ENCODE peak calls at places on chromosomes 4 and X, in ten cellular contexts. S, Z, I, D, P, J, O, R, E and L are unnamed samples.

GRCh38 chrX:47579537-47579936 is 2.7 kb upstream of the TIMP1 start:
- DNase-seq in S (no peak), Z (no peak), I (no peak), D (no peak), P (peak), J (no peak), O (peak), R (no peak), E (no peak), L (no peak)

GRCh38 chrX:130094712-130095111 is 15.6 kb downstream of the ELF4 start:
- DNase-seq in S (no peak), Z (no peak), I (no peak), D (no peak), P (no peak), J (no peak), O (no peak), R (no peak), E (no peak), L (no peak)

GRCh38 chr4:66687393-66687971 is 857.8 kb downstream of the CENPC start:
- DNase-seq in S (no peak), Z (no peak), I (no peak), D (no peak), P (no peak), J (no peak), O (no peak), R (no peak), E (no peak), L (no peak)

GRCh38 chrX:152900937-152901445 is 3.1 kb downstream of the ZNF185 start:
- DNase-seq in S (no peak), Z (no peak), I (no peak), D (no peak), P (no peak), J (no peak), O (no peak), R (no peak), E (no peak), L (no peak)

GRCh38 chr4:140094701-140095420 is 59.1 kb downstream of the MAML3 start:
- DNase-seq in S (no peak), Z (no peak), I (no peak), D (no peak), P (no peak), J (peak), O (no peak), R (peak), E (no peak), L (no peak)

GRCh38 chrX:78513996-78514745 is 145.0 kb downstream of the RTL3 start:
- DNase-seq in S (no peak), Z (peak), I (no peak), D (no peak), P (no peak), J (no peak), O (no peak), R (no peak), E (no peak), L (no peak)

GRCh38 chr4:111847256-111848108 is 297.8 kb upstream of the FAM241A start:
- DNase-seq in S (no peak), Z (peak), I (no peak), D (peak), P (peak), J (peak), O (no peak), R (no peak), E (no peak), L (no peak)

GRCh38 chr4:165207016-165207430 is 338 bp upstream of the KLHL2 start:
- DNase-seq in S (no peak), Z (peak), I (no peak), D (peak), P (peak), J (peak), O (no peak), R (no peak), E (no peak), L (peak)

GRCh38 chr4:22595684-22596083 is 79.8 kb upstream of the ADGRA3 start:
- DNase-seq in S (no peak), Z (no peak), I (no peak), D (no peak), P (no peak), J (peak), O (no peak), R (no peak), E (no peak), L (no peak)

GRCh38 chrX:39518451-39519212 is 579.1 kb downstream of the BCOR start:
- DNase-seq in S (no peak), Z (peak), I (no peak), D (no peak), P (no peak), J (no peak), O (no peak), R (no peak), E (no peak), L (no peak)

GRCh38 chr4:173530326-173531062 is 465 bp upstream of the HAND2 start:
- DNase-seq in S (no peak), Z (peak), I (no peak), D (no peak), P (no peak), J (no peak), O (no peak), R (no peak), E (no peak), L (no peak)

GRCh38 chrX:105221374-105221773 is 880 bp upstream of the TEX13A start:
- DNase-seq in S (no peak), Z (no peak), I (no peak), D (peak), P (no peak), J (peak), O (no peak), R (no peak), E (no peak), L (no peak)

GRCh38 chr4:17092990-17093880 is 194.8 kb upstream of the LDB2 start:
- DNase-seq in S (no peak), Z (no peak), I (no peak), D (no peak), P (no peak), J (peak), O (no peak), R (no peak), E (no peak), L (no peak)

GRCh38 chr4:244471-244870 is 60.8 kb downstream of the ZNF732 start:
- DNase-seq in S (no peak), Z (peak), I (peak), D (peak), P (peak), J (no peak), O (no peak), R (no peak), E (peak), L (peak)

GRCh38 chrX:21717802-21718201 is 40.1 kb downstream of the SMPX start:
- DNase-seq in S (no peak), Z (no peak), I (no peak), D (no peak), P (no peak), J (no peak), O (no peak), R (no peak), E (no peak), L (no peak)

GRCh38 chrX:41238543-41238942 is 95.4 kb upstream of the DDX3X start:
- DNase-seq in S (no peak), Z (no peak), I (no peak), D (peak), P (peak), J (peak), O (no peak), R (no peak), E (no peak), L (peak)

GRCh38 chr4:151207868-151208267 is 69.1 kb upstream of the PRSS48 start:
- DNase-seq in S (no peak), Z (no peak), I (no peak), D (no peak), P (no peak), J (no peak), O (no peak), R (no peak), E (no peak), L (no peak)

GRCh38 chr4:89797117-89797516 is 39.8 kb downstream of the SNCA start:
- DNase-seq in S (no peak), Z (no peak), I (no peak), D (no peak), P (peak), J (no peak), O (no peak), R (no peak), E (no peak), L (no peak)

GRCh38 chr4:7419961-7420660 is 14.6 kb downstream of the PSAPL1 start:
- DNase-seq in S (no peak), Z (no peak), I (no peak), D (no peak), P (no peak), J (no peak), O (no peak), R (no peak), E (no peak), L (no peak)

GRCh38 chrX:39002466-39002865 is 201.2 kb downstream of the MID1IP1 start:
- DNase-seq in S (no peak), Z (no peak), I (no peak), D (no peak), P (no peak), J (no peak), O (no peak), R (no peak), E (no peak), L (no peak)

GRCh38 chrX:95626748-95627147 is 1057.9 kb upstream of the DIAPH2 start:
- DNase-seq in S (no peak), Z (no peak), I (no peak), D (no peak), P (no peak), J (no peak), O (no peak), R (no peak), E (no peak), L (no peak)

GRCh38 chrX:41009816-41010187 is 75.4 kb upstream of the USP9X start:
- DNase-seq in S (no peak), Z (no peak), I (no peak), D (no peak), P (no peak), J (no peak), O (no peak), R (no peak), E (no peak), L (no peak)

GRCh38 chr4:38452009-38452408 is 212.0 kb upstream of the KLF3 start:
- DNase-seq in S (no peak), Z (no peak), I (no peak), D (no peak), P (no peak), J (no peak), O (no peak), R (no peak), E (no peak), L (no peak)

GRCh38 chrX:34813618-34814017 is 129.0 kb upstream of the FAM47B start:
- DNase-seq in S (no peak), Z (no peak), I (no peak), D (no peak), P (peak), J (no peak), O (no peak), R (no peak), E (no peak), L (no peak)

GRCh38 chr4:26346203-26346620 is 25.4 kb downstream of the RBPJ start:
- DNase-seq in S (no peak), Z (peak), I (no peak), D (no peak), P (peak), J (peak), O (no peak), R (no peak), E (no peak), L (peak)

GRCh38 chrX:72576161-72576896 is 3.7 kb upstream of the HDAC8 start:
- DNase-seq in S (peak), Z (no peak), I (no peak), D (no peak), P (peak), J (peak), O (no peak), R (no peak), E (no peak), L (no peak)

GRCh38 chr4:185219551-185220344 is 10.3 kb downstream of the SNX25 start:
- DNase-seq in S (no peak), Z (no peak), I (no peak), D (no peak), P (peak), J (peak), O (no peak), R (no peak), E (no peak), L (no peak)

GRCh38 chr4:90099795-90100194 is 27.4 kb upstream of the CCSER1 start:
- DNase-seq in S (no peak), Z (no peak), I (no peak), D (no peak), P (no peak), J (peak), O (no peak), R (no peak), E (no peak), L (no peak)

GRCh38 chr4:140807491-140808257 is 51.5 kb upstream of the TBC1D9 start:
- DNase-seq in S (peak), Z (no peak), I (no peak), D (no peak), P (peak), J (no peak), O (peak), R (no peak), E (no peak), L (no peak)

GRCh38 chr4:114108869-114109268 is 129.4 kb upstream of the ARSJ start:
- DNase-seq in S (no peak), Z (no peak), I (no peak), D (peak), P (peak), J (no peak), O (peak), R (no peak), E (peak), L (peak)

GRCh38 chr4:72376901-72377300 is 192.1 kb downstream of the ADAMTS3 start:
- DNase-seq in S (no peak), Z (no peak), I (no peak), D (no peak), P (no peak), J (no peak), O (no peak), R (no peak), E (no peak), L (no peak)

GRCh38 chrX:54452920-54453319 is 12.7 kb downstream of the TSR2 start:
- DNase-seq in S (no peak), Z (peak), I (no peak), D (peak), P (peak), J (peak), O (no peak), R (no peak), E (no peak), L (no peak)

GRCh38 chrX:136039485-136039884 is 54.2 kb downstream of the SLC9A6 start:
- DNase-seq in S (no peak), Z (no peak), I (no peak), D (no peak), P (no peak), J (no peak), O (no peak), R (no peak), E (no peak), L (no peak)

GRCh38 chrX:123357941-123358340 is 173.9 kb downstream of the GRIA3 start:
- DNase-seq in S (no peak), Z (no peak), I (no peak), D (no peak), P (no peak), J (peak), O (no peak), R (no peak), E (no peak), L (no peak)

GRCh38 chrX:104136241-104137019 is 20.4 kb downstream of the SLC25A53 start:
- DNase-seq in S (peak), Z (peak), I (peak), D (peak), P (peak), J (peak), O (peak), R (no peak), E (peak), L (peak)

GRCh38 chrX:130829526-130830515 is 73.2 kb downstream of the ENOX2 start:
- DNase-seq in S (no peak), Z (no peak), I (no peak), D (peak), P (peak), J (peak), O (no peak), R (no peak), E (no peak), L (no peak)

GRCh38 chr4:157220026-157220881 is at the start of gene GRIA2:
- DNase-seq in S (no peak), Z (peak), I (no peak), D (no peak), P (peak), J (no peak), O (no peak), R (no peak), E (no peak), L (peak)

GRCh38 chrX:65999563-66000148 is 40.2 kb downstream of the VSIG4 start:
- DNase-seq in S (no peak), Z (no peak), I (no peak), D (no peak), P (no peak), J (peak), O (no peak), R (no peak), E (no peak), L (no peak)

GRCh38 chr4:134756456-134756855 is 554.9 kb upstream of the PABPC4L start:
- DNase-seq in S (no peak), Z (no peak), I (no peak), D (no peak), P (no peak), J (no peak), O (no peak), R (no peak), E (no peak), L (no peak)